ENCODE peak calls at places on chromosomes 5 and 9, in four cellular contexts. One of them, this sample, is unnamed.

GRCh38 chr5:43401827-43402226 is 10.4 kb downstream of the CCL28 start:
- DNase-seq in A549: peak
- DNase-seq in neural progenitor cell: peak
- DNase-seq in AG04450: no peak
- DNase-seq in this sample: no peak

GRCh38 chr9:138014570-138014958 is 137.0 kb downstream of the CACNA1B start:
- DNase-seq in A549: no peak
- DNase-seq in neural progenitor cell: no peak
- DNase-seq in AG04450: no peak
- DNase-seq in this sample: no peak

GRCh38 chr5:140261403-140262171 is 41.3 kb downstream of the PFDN1 start:
- DNase-seq in A549: peak
- DNase-seq in neural progenitor cell: no peak
- DNase-seq in AG04450: peak
- DNase-seq in this sample: peak

GRCh38 chr5:117494208-117494607 is 919.6 kb upstream of the SEMA6A start:
- DNase-seq in A549: no peak
- DNase-seq in neural progenitor cell: no peak
- DNase-seq in AG04450: no peak
- DNase-seq in this sample: peak

GRCh38 chr9:129776566-129776937 is 23.7 kb upstream of the PTGES start:
- DNase-seq in A549: no peak
- DNase-seq in neural progenitor cell: no peak
- DNase-seq in AG04450: no peak
- DNase-seq in this sample: no peak

GRCh38 chr9:123382659-123383511 is 26.9 kb downstream of the CRB2 start:
- DNase-seq in A549: no peak
- DNase-seq in neural progenitor cell: no peak
- DNase-seq in AG04450: no peak
- DNase-seq in this sample: no peak

GRCh38 chr9:16871358-16872151 is 1.1 kb upstream of the BNC2 start:
- DNase-seq in A549: peak
- DNase-seq in neural progenitor cell: peak
- DNase-seq in AG04450: no peak
- DNase-seq in this sample: no peak

GRCh38 chr5:150723845-150724244 is 23.0 kb upstream of the RBM22 start:
- DNase-seq in A549: no peak
- DNase-seq in neural progenitor cell: no peak
- DNase-seq in AG04450: no peak
- DNase-seq in this sample: no peak

GRCh38 chr5:124705577-124705976 is 40.9 kb downstream of the ZNF608 start:
- DNase-seq in A549: no peak
- DNase-seq in neural progenitor cell: no peak
- DNase-seq in AG04450: no peak
- DNase-seq in this sample: no peak

GRCh38 chr5:167205881-167206280 is 1085.6 kb upstream of the WWC1 start:
- DNase-seq in A549: no peak
- DNase-seq in neural progenitor cell: no peak
- DNase-seq in AG04450: no peak
- DNase-seq in this sample: no peak

GRCh38 chr9:89878687-89879086 is 273.9 kb downstream of the GADD45G start:
- DNase-seq in A549: no peak
- DNase-seq in neural progenitor cell: no peak
- DNase-seq in AG04450: no peak
- DNase-seq in this sample: no peak

GRCh38 chr5:141513021-141513626 is 24.2 kb downstream of the PCDHGC5 start:
- DNase-seq in A549: no peak
- DNase-seq in neural progenitor cell: peak
- DNase-seq in AG04450: no peak
- DNase-seq in this sample: no peak
- H3K4me3 ChIP-seq in A549: no peak
- H3K4me3 ChIP-seq in neural progenitor cell: peak
- H3K4me3 ChIP-seq in AG04450: peak
- H3K4me3 ChIP-seq in this sample: peak

DNA sequence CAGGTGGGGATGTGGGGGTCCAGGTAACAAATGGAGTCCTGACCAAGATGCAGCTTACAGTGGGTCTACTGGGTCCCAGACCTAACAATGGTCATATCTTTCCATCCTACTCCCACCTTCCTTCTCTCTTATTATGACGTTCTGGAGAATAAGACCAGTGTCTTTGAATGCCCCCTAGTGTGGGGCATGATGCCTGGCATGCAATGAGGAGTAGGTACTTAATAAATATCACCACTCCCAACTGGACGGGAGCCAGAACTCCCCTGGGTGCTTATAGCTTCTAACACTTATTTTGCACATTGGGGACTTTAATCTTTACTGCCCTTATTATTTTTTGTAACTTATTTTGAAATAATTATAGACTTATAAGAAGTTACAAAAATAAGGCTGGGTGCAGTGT is 98.2 kb downstream of the NDFIP1 start:
- DNase-seq in A549: peak
- DNase-seq in neural progenitor cell: no peak
- DNase-seq in AG04450: no peak
- DNase-seq in this sample: no peak
- TF ChIP-seq CTCF in A549: peak
- TF ChIP-seq CTCF in neural progenitor cell: peak
- TF ChIP-seq CTCF in AG04450: no peak
- TF ChIP-seq CTCF in this sample: peak

GRCh38 chr9:687034-687785 is 154.3 kb upstream of the DMRT1 start:
- DNase-seq in A549: no peak
- DNase-seq in neural progenitor cell: no peak
- DNase-seq in AG04450: no peak
- DNase-seq in this sample: no peak
- H3K4me3 ChIP-seq in A549: no peak
- H3K4me3 ChIP-seq in neural progenitor cell: no peak
- H3K4me3 ChIP-seq in AG04450: no peak
- H3K4me3 ChIP-seq in this sample: no peak

DNA sequence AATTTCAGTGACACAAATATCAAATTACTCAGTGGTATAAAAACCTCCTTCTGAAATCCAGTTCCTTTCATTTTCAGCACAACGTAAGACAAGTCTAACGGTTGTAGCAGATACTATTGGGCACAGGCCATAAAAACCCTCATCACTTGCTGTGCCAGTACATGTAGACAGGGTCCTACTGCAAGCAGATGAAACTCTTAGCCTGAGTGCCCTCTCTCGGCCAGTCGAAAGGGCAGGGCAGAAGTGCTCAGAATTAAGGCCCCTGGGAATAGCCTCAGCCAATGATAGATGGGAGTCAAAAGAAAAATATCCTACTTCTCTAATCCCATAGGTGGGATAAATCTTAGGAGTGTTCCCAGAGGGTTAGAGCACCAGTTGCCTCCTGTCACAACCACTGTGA is 168.5 kb upstream of the FER start:
- DNase-seq in A549: no peak
- DNase-seq in neural progenitor cell: no peak
- DNase-seq in AG04450: no peak
- DNase-seq in this sample: no peak
- TF ChIP-seq CTCF in A549: no peak
- TF ChIP-seq CTCF in neural progenitor cell: no peak
- TF ChIP-seq CTCF in AG04450: no peak
- TF ChIP-seq CTCF in this sample: no peak

GRCh38 chr9:113985968-113986585 is 92.0 kb downstream of the AMBP start:
- DNase-seq in A549: no peak
- DNase-seq in neural progenitor cell: no peak
- DNase-seq in AG04450: no peak
- DNase-seq in this sample: peak

GRCh38 chr9:113988385-113988784 is 89.7 kb downstream of the AMBP start:
- DNase-seq in A549: no peak
- DNase-seq in neural progenitor cell: no peak
- DNase-seq in AG04450: no peak
- DNase-seq in this sample: no peak

GRCh38 chr9:113986931-113987330 is 91.2 kb downstream of the AMBP start:
- DNase-seq in A549: no peak
- DNase-seq in neural progenitor cell: no peak
- DNase-seq in AG04450: no peak
- DNase-seq in this sample: no peak

GRCh38 chr9:113988951-113989780 is 88.9 kb downstream of the AMBP start:
- DNase-seq in A549: no peak
- DNase-seq in neural progenitor cell: no peak
- DNase-seq in AG04450: no peak
- DNase-seq in this sample: no peak

GRCh38 chr9:113987526-113987925 is 90.6 kb downstream of the AMBP start:
- DNase-seq in A549: no peak
- DNase-seq in neural progenitor cell: no peak
- DNase-seq in AG04450: no peak
- DNase-seq in this sample: no peak
- H3K4me3 ChIP-seq in A549: no peak
- H3K4me3 ChIP-seq in neural progenitor cell: no peak
- H3K4me3 ChIP-seq in AG04450: no peak
- H3K4me3 ChIP-seq in this sample: no peak

GRCh38 chr9:75976549-75976948 is 86.1 kb downstream of the PCSK5 start:
- DNase-seq in A549: no peak
- DNase-seq in neural progenitor cell: no peak
- DNase-seq in AG04450: no peak
- DNase-seq in this sample: no peak

GRCh38 chr9:75974006-75974766 is 83.7 kb downstream of the PCSK5 start:
- DNase-seq in A549: no peak
- DNase-seq in neural progenitor cell: no peak
- DNase-seq in AG04450: no peak
- DNase-seq in this sample: no peak

GRCh38 chr9:75983320-75983719 is 92.8 kb downstream of the PCSK5 start:
- DNase-seq in A549: no peak
- DNase-seq in neural progenitor cell: no peak
- DNase-seq in AG04450: no peak
- DNase-seq in this sample: no peak

GRCh38 chr9:75979362-75979761 is 88.9 kb downstream of the PCSK5 start:
- DNase-seq in A549: peak
- DNase-seq in neural progenitor cell: no peak
- DNase-seq in AG04450: no peak
- DNase-seq in this sample: no peak
- TF ChIP-seq CTCF in A549: peak
- TF ChIP-seq CTCF in neural progenitor cell: peak
- TF ChIP-seq CTCF in AG04450: peak
- TF ChIP-seq CTCF in this sample: peak

DNA sequence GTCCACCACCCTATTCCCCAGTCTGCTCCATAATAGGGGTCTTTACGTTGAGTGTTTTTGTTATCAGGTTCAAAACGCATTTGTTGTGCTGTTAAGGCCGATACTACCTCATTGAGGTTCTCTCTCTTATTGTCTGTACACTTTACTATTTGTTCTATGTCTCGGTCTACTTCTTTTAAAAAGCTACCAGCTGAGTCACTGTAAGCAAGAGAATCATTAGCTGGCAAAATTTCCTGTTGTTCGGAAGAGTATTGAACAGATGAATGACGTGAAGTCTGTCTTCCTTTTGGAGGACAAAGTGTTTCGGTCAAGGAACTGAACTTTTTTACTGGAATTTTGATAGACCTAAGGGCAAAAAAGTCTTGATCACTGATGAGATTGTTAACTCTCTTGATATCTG is 10.3 kb downstream of the LYSMD3 start:
- DNase-seq in A549: peak
- DNase-seq in neural progenitor cell: no peak
- DNase-seq in AG04450: no peak
- DNase-seq in this sample: no peak
- H3K4me3 ChIP-seq in A549: no peak
- H3K4me3 ChIP-seq in neural progenitor cell: no peak
- H3K4me3 ChIP-seq in AG04450: no peak
- H3K4me3 ChIP-seq in this sample: no peak

DNA sequence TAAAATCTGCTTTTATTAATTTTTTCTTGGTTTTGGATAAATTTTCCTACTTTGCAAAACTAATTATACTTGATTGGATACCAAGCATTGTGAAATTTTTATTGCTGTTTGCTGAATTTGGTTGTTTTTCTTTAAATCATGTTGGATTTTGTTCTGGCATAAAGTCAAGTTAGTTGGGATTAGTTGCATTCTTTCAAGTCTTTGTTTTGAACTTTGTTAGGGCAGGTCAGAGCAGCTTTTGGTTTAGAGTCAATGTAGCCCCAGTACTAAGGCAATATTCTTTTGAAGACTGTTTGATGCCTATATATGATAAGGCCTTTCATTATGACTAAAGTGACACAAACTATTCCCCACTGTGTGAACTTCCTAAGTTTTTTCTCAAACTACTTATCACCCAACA is 531.1 kb downstream of the RASEF start:
- DNase-seq in A549: no peak
- DNase-seq in neural progenitor cell: no peak
- DNase-seq in AG04450: no peak
- DNase-seq in this sample: peak
- TF ChIP-seq CTCF in A549: no peak
- TF ChIP-seq CTCF in neural progenitor cell: no peak
- TF ChIP-seq CTCF in AG04450: no peak
- TF ChIP-seq CTCF in this sample: no peak

DNA sequence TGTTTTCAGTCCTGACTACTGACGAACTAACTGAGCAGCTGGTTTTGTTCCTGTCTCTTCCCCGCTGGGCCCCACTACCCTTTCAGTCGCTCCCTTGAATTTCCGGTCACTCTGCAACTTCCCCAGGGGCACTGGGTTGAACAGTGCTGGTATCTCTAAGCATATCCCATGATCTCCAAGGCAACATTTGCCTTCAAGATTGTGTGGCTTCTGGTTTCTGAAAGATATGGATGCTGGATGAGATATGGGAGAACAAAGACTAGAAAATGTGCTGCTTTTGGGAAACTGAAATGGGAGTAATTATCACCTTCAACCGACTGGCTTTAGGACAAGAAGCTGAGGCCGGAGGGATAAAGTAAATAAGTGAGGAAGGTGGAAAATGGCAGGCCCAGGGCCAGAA is 258.2 kb upstream of the PIK3R1 start:
- DNase-seq in A549: no peak
- DNase-seq in neural progenitor cell: peak
- DNase-seq in AG04450: no peak
- DNase-seq in this sample: no peak
- H3K4me3 ChIP-seq in A549: no peak
- H3K4me3 ChIP-seq in neural progenitor cell: no peak
- H3K4me3 ChIP-seq in AG04450: no peak
- H3K4me3 ChIP-seq in this sample: no peak